ENCODE peak calls at places on chromosome 15, in four cellular contexts. E is upper lobe of right lung; B is CD4-positive, CD25-positive, alpha-beta regulatory T cell; A is Karpas-422. D is an unnamed sample.

GRCh38 chr15:29736012-29736744 is 86.1 kb downstream of the TJP1 start:
- DNase-seq in E (no peak), B (no peak), A (no peak), D (no peak)

GRCh38 chr15:92955706-92956105 is 55.6 kb downstream of the CHD2 start:
- DNase-seq in E (no peak), B (no peak), A (no peak), D (no peak)

GRCh38 chr15:37102315-37103021 is 2.1 kb upstream of the MEIS2 start:
- DNase-seq in E (no peak), B (no peak), A (no peak), D (no peak)

GRCh38 chr15:31574761-31575160 is 248.1 kb downstream of the KLF13 start:
- DNase-seq in E (no peak), B (no peak), A (no peak), D (no peak)

GRCh38 chr15:41411441-41411840 is 5.5 kb upstream of the RTF1 start:
- DNase-seq in E (no peak), B (no peak), A (no peak), D (no peak)

GRCh38 chr15:40344217-40344616 is 3.5 kb upstream of the CCDC9B start:
- DNase-seq in E (peak; percentile 36), B (no peak), A (no peak), D (no peak)

GRCh38 chr15:48191574-48192225 is at the start of gene CTXN2:
- DNase-seq in E (no peak), B (no peak), A (no peak), D (no peak)

GRCh38 chr15:29920515-29920914 is 98.2 kb upstream of the TJP1 start:
- DNase-seq in E (peak; percentile 79), B (no peak), A (no peak), D (no peak)

GRCh38 chr15:59594493-59594942 is 17.1 kb upstream of the GCNT3 start:
- DNase-seq in E (no peak), B (no peak), A (no peak), D (no peak)

GRCh38 chr15:45474799-45475198 is 47.8 kb downstream of the SLC30A4 start:
- DNase-seq in E (no peak), B (no peak), A (no peak), D (no peak)

GRCh38 chr15:82832601-82833209 is 23.3 kb downstream of the WHAMM start:
- DNase-seq in E (no peak), B (peak; percentile 63), A (no peak), D (no peak)

GRCh38 chr15:27767918-27768640 is 331.0 kb downstream of the OCA2 start:
- DNase-seq in E (no peak), B (no peak), A (no peak), D (no peak)

GRCh38 chr15:89143503-89144162 is 55.4 kb downstream of the ABHD2 start:
- DNase-seq in E (no peak), B (peak; percentile 46), A (no peak), D (no peak)

GRCh38 chr15:28873585-28874139 is 12.1 kb upstream of the APBA2 start:
- DNase-seq in E (no peak), B (no peak), A (no peak), D (no peak)

GRCh38 chr15:82128401-82129143 is 82.8 kb upstream of the MEX3B start:
- DNase-seq in E (no peak), B (no peak), A (no peak), D (no peak)

GRCh38 chr15:92071030-92071644 is 217.6 kb downstream of the SLCO3A1 start:
- DNase-seq in E (peak; percentile 64), B (no peak), A (no peak), D (no peak)

GRCh38 chr15:69392352-69392751 is 21.8 kb upstream of the KIF23 start:
- DNase-seq in E (no peak), B (no peak), A (no peak), D (no peak)

GRCh38 chr15:32106401-32107381 is 76.4 kb downstream of the CHRNA7 start:
- DNase-seq in E (no peak), B (no peak), A (no peak), D (no peak)

GRCh38 chr15:80876034-80876433 is 96.9 kb downstream of the CEMIP start:
- DNase-seq in E (no peak), B (no peak), A (no peak), D (no peak)

GRCh38 chr15:48413304-48413703 is 82.1 kb downstream of the DUT start:
- DNase-seq in E (no peak), B (no peak), A (no peak), D (no peak)

GRCh38 chr15:48862705-48863104 is 15.2 kb upstream of the EID1 start:
- DNase-seq in E (no peak), B (peak; percentile 24), A (no peak), D (no peak)

GRCh38 chr15:40911139-40911538 is 16.9 kb downstream of the VPS18 start:
- DNase-seq in E (no peak), B (no peak), A (no peak), D (no peak)

GRCh38 chr15:80179025-80179759 is 26.4 kb downstream of the FAH start:
- DNase-seq in E (no peak), B (no peak), A (peak; percentile 74), D (no peak)

DNA sequence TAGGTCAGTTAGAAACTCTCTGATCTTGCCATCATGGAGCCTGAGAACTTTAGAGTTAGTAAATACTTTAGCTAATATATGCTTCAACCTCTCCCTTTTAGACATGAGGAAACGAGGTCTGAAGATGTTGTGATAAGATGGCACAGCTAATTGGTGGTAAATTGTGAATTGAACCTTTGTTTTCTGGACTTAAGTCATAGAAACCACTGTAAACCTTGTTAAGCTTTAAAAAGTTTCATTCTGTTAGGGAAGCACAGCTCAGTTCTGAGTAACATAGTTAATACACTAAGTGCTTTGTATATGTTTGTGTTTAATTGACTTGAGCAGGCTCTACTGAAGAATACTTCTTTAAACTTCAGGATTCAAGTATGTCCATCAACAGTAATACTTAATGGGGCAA is 108.6 kb downstream of the AKAP13 start:
- DNase-seq in E (no peak), B (peak; percentile 35), A (no peak), D (no peak)
- H3K9me3 ChIP-seq in E (no peaks in the 10 kb centered on the region), B (no peaks in the 10 kb centered on the region), A (no peaks in the 10 kb centered on the region), D (no peaks in the 10 kb centered on the region)

GRCh38 chr15:34161329-34161953 is 48.5 kb downstream of the KATNBL1 start:
- DNase-seq in E (no peak), B (no peak), A (peak; percentile 50), D (no peak)

GRCh38 chr15:34158355-34158754 is 51.5 kb downstream of the KATNBL1 start:
- DNase-seq in E (no peak), B (no peak), A (no peak), D (no peak)

GRCh38 chr15:34160735-34161134 is 49.2 kb downstream of the KATNBL1 start:
- DNase-seq in E (no peak), B (no peak), A (no peak), D (no peak)

GRCh38 chr15:34154725-34155204 is 52.9 kb downstream of the PGBD4 start:
- DNase-seq in E (no peak), B (peak; percentile 4), A (no peak), D (no peak)

DNA sequence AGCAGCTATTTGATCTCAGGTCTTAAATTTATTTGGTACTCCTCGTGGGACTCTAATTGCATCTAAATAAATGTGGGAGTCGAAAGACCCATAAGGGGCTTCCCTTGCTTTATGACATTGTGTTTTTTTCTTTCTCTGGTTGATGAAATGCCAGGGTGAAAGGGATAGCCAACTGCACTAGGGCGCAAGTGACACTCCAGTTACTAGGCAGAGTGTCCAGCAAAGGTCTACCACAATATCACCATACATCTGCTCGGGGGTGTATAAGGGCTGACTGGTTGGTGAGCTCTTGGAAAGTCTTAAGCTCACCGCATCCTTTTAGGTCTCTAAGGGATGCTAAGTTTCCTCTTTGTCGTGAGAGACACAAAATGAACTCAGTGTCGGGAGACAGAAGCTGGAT is 54.0 kb downstream of the PGBD4 start:
- DNase-seq in E (no peak), B (no peak), A (no peak), D (no peak)
- H3K9me3 ChIP-seq in E (peaks cover 4% of the 10 kb centered on the region), B (peaks cover 27% of the 10 kb centered on the region), A (peaks cover 29% of the 10 kb centered on the region), D (peaks cover 10% of the 10 kb centered on the region)

DNA sequence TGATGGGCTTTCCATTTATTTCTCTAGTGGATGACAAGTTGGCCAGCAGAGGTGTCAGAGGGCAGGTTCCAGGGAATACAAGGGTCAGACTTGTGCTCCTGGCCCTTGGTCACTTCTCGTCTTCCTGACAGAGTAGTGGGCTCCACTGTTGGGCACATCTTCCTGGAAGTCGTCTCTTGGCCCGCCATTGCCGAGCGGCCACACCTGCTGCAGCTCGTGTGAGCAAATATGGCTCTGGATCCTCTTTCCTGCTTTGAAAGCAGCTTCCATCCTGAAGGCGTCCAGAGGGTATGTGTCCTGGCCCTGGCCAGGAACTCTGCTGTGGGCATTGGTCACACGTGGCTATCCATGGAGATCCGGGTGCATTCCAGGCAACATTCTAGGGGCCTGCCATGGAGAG is 100.2 kb downstream of the SNRPN start:
- DNase-seq in E (peak; percentile 48), B (no peak), A (no peak), D (no peak)
- H3K9me3 ChIP-seq in E (peaks cover 95% of the 10 kb centered on the region), B (peaks cover 100% of the 10 kb centered on the region), A (peaks cover 89% of the 10 kb centered on the region), D (peaks cover 68% of the 10 kb centered on the region)

GRCh38 chr15:56886878-56887781 is 31.3 kb upstream of the TCF12 start:
- DNase-seq in E (peak; percentile 98), B (peak; percentile 92), A (peak; percentile 96), D (peak; percentile 70)

GRCh38 chr15:56887782-56888127 is 30.7 kb upstream of the TCF12 start:
- DNase-seq in E (no peak), B (no peak), A (no peak), D (no peak)

GRCh38 chr15:56886450-56886856 is 32.0 kb upstream of the TCF12 start:
- DNase-seq in E (no peak), B (no peak), A (no peak), D (no peak)

GRCh38 chr15:56879502-56879901 is 38.9 kb upstream of the TCF12 start:
- DNase-seq in E (no peak), B (no peak), A (no peak), D (no peak)

GRCh38 chr15:56883088-56883487 is 35.4 kb upstream of the TCF12 start:
- DNase-seq in E (no peak), B (no peak), A (no peak), D (no peak)
- H3K9me3 ChIP-seq in E (no peaks in the 10 kb centered on the region), B (no peaks in the 10 kb centered on the region), A (no peaks in the 10 kb centered on the region), D (no peaks in the 10 kb centered on the region)

GRCh38 chr15:99387769-99388168 is 136.5 kb downstream of the LRRC28 start:
- DNase-seq in E (no peak), B (no peak), A (no peak), D (no peak)

GRCh38 chr15:99390667-99391066 is 139.4 kb downstream of the LRRC28 start:
- DNase-seq in E (no peak), B (no peak), A (no peak), D (no peak)

GRCh38 chr15:99384992-99385669 is 133.8 kb downstream of the LRRC28 start:
- DNase-seq in E (no peak), B (no peak), A (peak; percentile 45), D (no peak)

GRCh38 chr15:99386429-99386828 is 135.1 kb downstream of the LRRC28 start:
- DNase-seq in E (no peak), B (no peak), A (no peak), D (no peak)

GRCh38 chr15:99385865-99386264 is 134.6 kb downstream of the LRRC28 start:
- DNase-seq in E (no peak), B (peak; percentile 61), A (no peak), D (no peak)
- H3K9me3 ChIP-seq in E (no peaks in the 10 kb centered on the region), B (peaks cover 4% of the 10 kb centered on the region), A (no peaks in the 10 kb centered on the region), D (no peaks in the 10 kb centered on the region)